ENCODE peak calls at places on chromosomes 13 and 19, in four cellular contexts. Y is epithelial cell of prostate, X is KBM-7, J is naive B cell. H is an unnamed sample.

GRCh38 chr19:7191946-7192691 is 102.1 kb downstream of the INSR start:
- DNase-seq in X (peak; percentile 59), J (no peak), Y (no peak), H (no peak)

GRCh38 chr13:93227280-93227905 is 786 bp downstream of the GPC6 start:
- DNase-seq in J (no peak), Y (no peak), X (peak; percentile 74), H (no peak)

GRCh38 chr13:37561031-37561430 is 37.5 kb downstream of the POSTN start:
- DNase-seq in Y (no peak), J (no peak), X (no peak), H (no peak)

GRCh38 chr13:107351305-107351704 is 783.4 kb upstream of the ARGLU1 start:
- DNase-seq in Y (no peak), J (no peak), X (no peak), H (no peak)

GRCh38 chr19:54100560-54100959 is at the start of gene OSCAR:
- DNase-seq in Y (no peak), J (no peak), X (no peak), H (no peak)

GRCh38 chr13:93517658-93518057 is 291.1 kb downstream of the GPC6 start:
- DNase-seq in J (no peak), X (no peak), Y (no peak), H (no peak)

GRCh38 chr13:27128825-27129627 is 42.6 kb downstream of the USP12 start:
- DNase-seq in J (no peak), X (no peak), Y (no peak), H (no peak)

GRCh38 chr19:45139286-45140143 is 21.3 kb downstream of the NKPD1 start:
- DNase-seq in Y (no peak), X (no peak), J (no peak), H (no peak)

GRCh38 chr13:42807236-42807635 is 25.9 kb downstream of the FAM216B start:
- DNase-seq in Y (no peak), J (no peak), X (no peak), H (no peak)

GRCh38 chr13:33544308-33544707 is 258.8 kb upstream of the STARD13 start:
- DNase-seq in Y (no peak), X (no peak), J (no peak), H (no peak)

GRCh38 chr13:25097426-25097825 is 1.5 kb downstream of the PABPC3 start:
- DNase-seq in J (no peak), Y (no peak), X (no peak), H (no peak)

GRCh38 chr13:99028890-99029289 is 51.0 kb upstream of the DOCK9 start:
- DNase-seq in J (no peak), Y (no peak), X (no peak), H (no peak)

GRCh38 chr13:111659842-111660241 is 339.4 kb downstream of the TEX29 start:
- DNase-seq in X (no peak), Y (no peak), J (no peak), H (no peak)

GRCh38 chr13:66811445-66811844 is 418.7 kb downstream of the PCDH9 start:
- DNase-seq in J (no peak), Y (no peak), X (no peak), H (no peak)

GRCh38 chr13:70255406-70255991 is 147.2 kb upstream of the KLHL1 start:
- DNase-seq in Y (no peak), J (no peak), X (no peak), H (no peak)

GRCh38 chr19:14004619-14005380 is 1.3 kb downstream of the RFX1 start:
- DNase-seq in Y (no peak), X (no peak), J (peak; percentile 64), H (no peak)

GRCh38 chr13:58721273-58721672 is 1089.7 kb downstream of the PCDH17 start:
- DNase-seq in X (no peak), Y (no peak), J (no peak), H (no peak)

GRCh38 chr13:85332595-85332994 is 466.6 kb downstream of the SLITRK6 start:
- DNase-seq in Y (no peak), J (no peak), X (no peak), H (no peak)

GRCh38 chr19:48171584-48172170 is 1.2 kb downstream of the ZSWIM9 start:
- DNase-seq in Y (no peak), J (no peak), X (no peak), H (no peak)

GRCh38 chr13:27353653-27354052 is 70.8 kb upstream of the GTF3A start:
- DNase-seq in Y (no peak), X (no peak), J (no peak), H (no peak)

GRCh38 chr19:2494084-2494446 is 18.1 kb downstream of the GADD45B start:
- DNase-seq in X (no peak), J (no peak), Y (no peak), H (no peak)

GRCh38 chr13:52103386-52103785 is 25.5 kb downstream of the NEK5 start:
- DNase-seq in Y (no peak), X (no peak), J (no peak), H (no peak)

GRCh38 chr13:110499621-110500281 is 61.8 kb downstream of the RAB20 start:
- DNase-seq in X (no peak), J (no peak), Y (no peak), H (no peak)

GRCh38 chr19:58334691-58335249 is 8.0 kb downstream of the ZSCAN22 start:
- DNase-seq in J (no peak), X (no peak), Y (no peak), H (no peak)

GRCh38 chr19:35724560-35724959 is 6.8 kb downstream of the KMT2B start:
- DNase-seq in J (no peak), X (no peak), Y (no peak), H (no peak)

GRCh38 chr13:29878101-29878500 is 27.7 kb upstream of the UBL3 start:
- DNase-seq in X (no peak), J (no peak), Y (no peak), H (no peak)

GRCh38 chr19:49362926-49363264 is 679 bp upstream of the TEAD2 start:
- DNase-seq in X (peak; percentile 18), J (no peak), Y (no peak), H (no peak)

GRCh38 chr13:74217816-74218215 is 83.6 kb upstream of the KLF12 start:
- DNase-seq in X (no peak), J (no peak), Y (no peak), H (no peak)